ENCODE peak calls at places on chromosome 7, in four cellular contexts. V, Y, S and D are unnamed samples.

GRCh38 chr7:141575164-141575563 is 24.0 kb downstream of the AGK start:
- DNase-seq in V (no peak), Y (no peak), S (no peak), D (no peak)

GRCh38 chr7:8133955-8134733 is 127.8 kb downstream of the ICA1 start:
- DNase-seq in V (peak; percentile 20), Y (no peak), S (no peak), D (peak; percentile 91)

GRCh38 chr7:151769189-151769821 is 107.6 kb downstream of the PRKAG2 start:
- DNase-seq in V (no peak), Y (no peak), S (no peak), D (no peak)

GRCh38 chr7:22121702-22122474 is 176.2 kb upstream of the CDCA7L start:
- DNase-seq in V (no peak), Y (no peak), S (peak; percentile 76), D (no peak)

GRCh38 chr7:14457567-14458453 is 444.7 kb downstream of the DGKB start:
- DNase-seq in V (peak; percentile 72), Y (peak; percentile 93), S (peak; percentile 93), D (peak; percentile 37)

GRCh38 chr7:82348251-82348650 is 95.3 kb downstream of the CACNA2D1 start:
- DNase-seq in V (peak; percentile 16), Y (no peak), S (peak; percentile 38), D (no peak)

GRCh38 chr7:132705146-132705545 is 128.9 kb upstream of the PLXNA4 start:
- DNase-seq in V (peak; percentile 11), Y (no peak), S (peak; percentile 16), D (no peak)

GRCh38 chr7:108770981-108771728 is 201.5 kb downstream of the DNAJB9 start:
- DNase-seq in V (no peak), Y (no peak), S (no peak), D (no peak)

GRCh38 chr7:16114071-16114470 is 307.3 kb downstream of the CRPPA start:
- DNase-seq in V (no peak), Y (no peak), S (no peak), D (no peak)

GRCh38 chr7:150377116-150377979 is 1.8 kb upstream of the ZNF775 start:
- DNase-seq in V (no peak), Y (peak; percentile 60), S (no peak), D (no peak)

GRCh38 chr7:129684777-129685176 is 73.3 kb downstream of the NRF1 start:
- DNase-seq in V (peak; percentile 33), Y (no peak), S (peak; percentile 37), D (peak; percentile 19)

GRCh38 chr7:18494821-18495408 is 634 bp upstream of the HDAC9 start:
- DNase-seq in V (peak; percentile 82), Y (no peak), S (peak; percentile 67), D (no peak)

GRCh38 chr7:106278695-106279094 is 6.1 kb downstream of the NAMPT start:
- DNase-seq in V (peak; percentile 25), Y (no peak), S (no peak), D (no peak)

GRCh38 chr7:114944742-114945625 is 23.1 kb downstream of the MDFIC start:
- DNase-seq in V (peak; percentile 93), Y (peak; percentile 63), S (peak; percentile 93), D (no peak)

GRCh38 chr7:75962607-75963382 is 31.6 kb downstream of the TMEM120A start:
- DNase-seq in V (peak; percentile 92), Y (peak; percentile 9), S (peak; percentile 84), D (no peak)

GRCh38 chr7:92742186-92742585 is 94.2 kb downstream of the CDK6 start:
- DNase-seq in V (no peak), Y (no peak), S (no peak), D (no peak)

GRCh38 chr7:94507962-94508361 is 1.6 kb upstream of the CASD1 start:
- DNase-seq in V (no peak), Y (no peak), S (no peak), D (no peak)

GRCh38 chr7:93860261-93860660 is 30.3 kb downstream of the TFPI2 start:
- DNase-seq in V (no peak), Y (no peak), S (no peak), D (no peak)

GRCh38 chr7:15685358-15686181 is 913 bp downstream of the MEOX2 start:
- DNase-seq in V (peak; percentile 11), Y (peak; percentile 18), S (peak; percentile 83), D (no peak)

GRCh38 chr7:101536232-101536631 is 92.9 kb downstream of the MYL10 start:
- DNase-seq in V (no peak), Y (no peak), S (peak; percentile 13), D (no peak)

GRCh38 chr7:54166419-54166818 is 375.8 kb upstream of the VSTM2A start:
- DNase-seq in V (no peak), Y (no peak), S (no peak), D (no peak)

GRCh38 chr7:54333952-54334351 is 208.2 kb upstream of the VSTM2A start:
- DNase-seq in V (no peak), Y (no peak), S (no peak), D (no peak)

GRCh38 chr7:27107901-27108381 is 5.5 kb upstream of the HOXA2 start:
- DNase-seq in V (peak; percentile 45), Y (no peak), S (no peak), D (no peak)

GRCh38 chr7:128954830-128955797 is 17.4 kb downstream of the IRF5 start:
- DNase-seq in V (peak; percentile 83), Y (no peak), S (peak; percentile 72), D (no peak)

GRCh38 chr7:157485961-157486510 is 149.2 kb downstream of the DNAJB6 start:
- DNase-seq in V (no peak), Y (no peak), S (no peak), D (no peak)

GRCh38 chr7:148020679-148021078 is 569.9 kb upstream of the C7orf33 start:
- DNase-seq in V (no peak), Y (no peak), S (no peak), D (no peak)

GRCh38 chr7:32957326-32958045 is at the start of gene FKBP9:
- DNase-seq in V (peak; percentile 88), Y (peak; percentile 94), S (peak; percentile 94), D (no peak)

GRCh38 chr7:115087437-115087836 is 165.5 kb downstream of the MDFIC start:
- DNase-seq in V (peak; percentile 88), Y (peak; percentile 39), S (peak; percentile 94), D (peak; percentile 45)

GRCh38 chr7:84364708-84365107 is 170.1 kb upstream of the SEMA3A start:
- DNase-seq in V (peak; percentile 83), Y (no peak), S (peak; percentile 6), D (peak; percentile 65)

GRCh38 chr7:7795736-7796135 is 77.3 kb upstream of the RPA3 start:
- DNase-seq in V (peak; percentile 63), Y (peak; percentile 19), S (no peak), D (no peak)

GRCh38 chr7:73829921-73830617 is 727 bp upstream of the CLDN4 start:
- DNase-seq in V (no peak), Y (peak; percentile 77), S (no peak), D (no peak)

GRCh38 chr7:116502201-116503096 is 2.9 kb downstream of the CAV2 start:
- DNase-seq in V (no peak), Y (no peak), S (no peak), D (no peak)

GRCh38 chr7:151057737-151057988 is at the start of gene CDK5:
- DNase-seq in V (no peak), Y (no peak), S (no peak), D (no peak)

GRCh38 chr7:45073843-45074737 is 14.7 kb downstream of the NACAD start:
- DNase-seq in V (no peak), Y (no peak), S (no peak), D (no peak)
- H3K36me3 ChIP-seq in V (peaks cover 17% of the 10 kb centered on the region), Y (no peaks in the 10 kb centered on the region), S (peaks cover 18% of the 10 kb centered on the region), D (peaks cover 1% of the 10 kb centered on the region)

GRCh38 chr7:34060548-34060947 is 155.2 kb downstream of the BMPER start:
- DNase-seq in V (peak; percentile 66), Y (no peak), S (peak; percentile 92), D (no peak)
- H3K36me3 ChIP-seq in V (no peaks in the 10 kb centered on the region), Y (no peaks in the 10 kb centered on the region), S (peaks cover 54% of the 10 kb centered on the region), D (no peaks in the 10 kb centered on the region)

GRCh38 chr7:88429382-88429781 is 122.7 kb upstream of the STEAP4 start:
- DNase-seq in V (no peak), Y (no peak), S (no peak), D (no peak)
- H3K36me3 ChIP-seq in V (no peaks in the 10 kb centered on the region), Y (no peaks in the 10 kb centered on the region), S (no peaks in the 10 kb centered on the region), D (no peaks in the 10 kb centered on the region)

GRCh38 chr7:119826547-119826946 is 446.4 kb upstream of the KCND2 start:
- DNase-seq in V (no peak), Y (no peak), S (no peak), D (no peak)
- H3K36me3 ChIP-seq in V (no peaks in the 10 kb centered on the region), Y (no peaks in the 10 kb centered on the region), S (no peaks in the 10 kb centered on the region), D (no peaks in the 10 kb centered on the region)